ENCODE peak calls at places on chromosomes 5 and 9, in four cellular contexts. B is upper lobe of right lung, Z is GM23338, V is heart left ventricle. W is an unnamed sample.

GRCh38 chr9:133112361-133113026 is 8.5 kb downstream of the RALGDS start:
- DNase-seq in Z (no peak), V (peak; percentile 77), B (peak; percentile 90), W (no peak)

GRCh38 chr9:88084816-88085215 is 53.5 kb downstream of the SPATA31C2 start:
- DNase-seq in B (no peak), Z (no peak), V (no peak), W (no peak)

GRCh38 chr9:125513634-125514413 is 193.2 kb downstream of the MAPKAP1 start:
- DNase-seq in Z (no peak), B (peak; percentile 68), V (peak; percentile 71), W (peak; percentile 43)

GRCh38 chr9:34555002-34555348 is 32.2 kb upstream of the ENHO start:
- DNase-seq in V (no peak), B (peak; percentile 49), Z (no peak), W (peak; percentile 66)

GRCh38 chr9:89194381-89195114 is 15.9 kb upstream of the SHC3 start:
- DNase-seq in B (no peak), V (no peak), Z (no peak), W (no peak)

GRCh38 chr5:87195104-87195581 is 72.5 kb upstream of the RASA1 start:
- DNase-seq in Z (no peak), B (no peak), V (no peak), W (no peak)

GRCh38 chr5:120451445-120451844 is 12.7 kb upstream of the PRR16 start:
- DNase-seq in V (no peak), Z (no peak), B (peak; percentile 40), W (no peak)

GRCh38 chr5:82174919-82175219 is 103.3 kb downstream of the RPS23 start:
- DNase-seq in V (no peak), B (no peak), Z (no peak), W (no peak)

GRCh38 chr5:56200856-56201638 is 32.1 kb downstream of the ANKRD55 start:
- DNase-seq in Z (peak; percentile 85), B (no peak), V (peak; percentile 53), W (peak; percentile 65)

GRCh38 chr9:114349713-114350480 is 20.2 kb downstream of the ORM2 start:
- DNase-seq in B (no peak), V (no peak), Z (no peak), W (no peak)

GRCh38 chr9:116594552-116594951 is 92.6 kb upstream of the TRIM32 start:
- DNase-seq in B (no peak), Z (no peak), V (peak; percentile 55), W (no peak)

GRCh38 chr5:73007051-73007450 is 51.2 kb downstream of the FCHO2 start:
- DNase-seq in B (no peak), V (no peak), Z (no peak), W (no peak)

GRCh38 chr5:34599471-34600117 is 56.5 kb upstream of the RAI14 start:
- DNase-seq in B (no peak), Z (no peak), V (no peak), W (no peak)

GRCh38 chr5:134246771-134247329 is 21.0 kb upstream of the PPP2CA start:
- DNase-seq in Z (no peak), B (no peak), V (peak; percentile 83), W (no peak)

GRCh38 chr9:4005896-4006295 is 294.0 kb downstream of the GLIS3 start:
- DNase-seq in V (no peak), Z (no peak), B (no peak), W (no peak)

GRCh38 chr5:55758231-55758630 is 20.4 kb downstream of the DDX4 start:
- DNase-seq in V (no peak), Z (no peak), B (no peak), W (no peak)

GRCh38 chr5:147479431-147479830 is 30.4 kb downstream of the DPYSL3 start:
- DNase-seq in B (no peak), V (no peak), Z (no peak), W (no peak)

GRCh38 chr5:139574641-139575312 is 13.6 kb downstream of the UBE2D2 start:
- DNase-seq in V (no peak), B (no peak), Z (peak; percentile 71), W (no peak)

GRCh38 chr9:88973281-88974045 is 17.8 kb upstream of the S1PR3 start:
- DNase-seq in V (no peak), B (no peak), Z (peak; percentile 27), W (no peak)

GRCh38 chr5:96567188-96567587 is 95.0 kb upstream of the CAST start:
- DNase-seq in Z (no peak), V (no peak), B (no peak), W (no peak)
- H3K4me3 ChIP-seq in Z (no peak overlapping the region), V (no peak overlapping the region), B (no peak overlapping the region), W (no peak overlapping the region)

GRCh38 chr5:14213813-14214585 is 70.9 kb downstream of the TRIO start:
- DNase-seq in B (no peak), Z (no peak), V (no peak), W (no peak)

GRCh38 chr5:14211818-14212799 is 69.0 kb downstream of the TRIO start:
- DNase-seq in B (no peak), V (no peak), Z (no peak), W (no peak)

GRCh38 chr5:14212838-14213237 is 69.7 kb downstream of the TRIO start:
- DNase-seq in Z (no peak), B (no peak), V (no peak), W (no peak)

GRCh38 chr5:14210729-14211128 is 67.6 kb downstream of the TRIO start:
- DNase-seq in V (no peak), B (no peak), Z (no peak), W (no peak)

GRCh38 chr5:14213253-14213652 is 70.1 kb downstream of the TRIO start:
- DNase-seq in V (no peak), Z (no peak), B (no peak), W (no peak)
- H3K27ac ChIP-seq in V (no peak overlapping the region), Z (no peak overlapping the region), B (peak overlapping the region; percentile 11), W (no peak overlapping the region)

DNA sequence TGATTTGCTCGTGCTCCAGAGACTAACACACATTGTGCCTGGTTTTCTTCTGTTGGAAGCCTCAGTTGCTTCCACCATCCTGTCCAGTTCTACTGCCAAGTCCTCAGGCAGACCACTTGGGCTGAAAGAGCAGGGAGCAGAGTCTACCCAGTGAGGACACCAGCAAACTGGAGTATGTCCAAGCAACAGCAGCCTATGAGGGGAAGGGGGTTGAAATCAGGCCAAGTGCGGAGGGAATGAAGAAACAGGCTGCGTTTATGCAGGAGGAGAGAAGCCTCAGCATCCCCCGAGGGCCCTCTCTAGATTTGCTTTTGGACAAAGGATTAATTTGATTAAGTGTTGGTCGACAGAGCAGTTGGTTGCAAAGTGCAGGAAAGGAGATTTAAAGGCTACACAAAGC is 14.5 kb downstream of the DOCK2 start:
- DNase-seq in V (no peak), Z (no peak), B (no peak), W (no peak)
- H3K4me3 ChIP-seq in V (no peak overlapping the region), Z (no peak overlapping the region), B (no peak overlapping the region), W (no peak overlapping the region)

DNA sequence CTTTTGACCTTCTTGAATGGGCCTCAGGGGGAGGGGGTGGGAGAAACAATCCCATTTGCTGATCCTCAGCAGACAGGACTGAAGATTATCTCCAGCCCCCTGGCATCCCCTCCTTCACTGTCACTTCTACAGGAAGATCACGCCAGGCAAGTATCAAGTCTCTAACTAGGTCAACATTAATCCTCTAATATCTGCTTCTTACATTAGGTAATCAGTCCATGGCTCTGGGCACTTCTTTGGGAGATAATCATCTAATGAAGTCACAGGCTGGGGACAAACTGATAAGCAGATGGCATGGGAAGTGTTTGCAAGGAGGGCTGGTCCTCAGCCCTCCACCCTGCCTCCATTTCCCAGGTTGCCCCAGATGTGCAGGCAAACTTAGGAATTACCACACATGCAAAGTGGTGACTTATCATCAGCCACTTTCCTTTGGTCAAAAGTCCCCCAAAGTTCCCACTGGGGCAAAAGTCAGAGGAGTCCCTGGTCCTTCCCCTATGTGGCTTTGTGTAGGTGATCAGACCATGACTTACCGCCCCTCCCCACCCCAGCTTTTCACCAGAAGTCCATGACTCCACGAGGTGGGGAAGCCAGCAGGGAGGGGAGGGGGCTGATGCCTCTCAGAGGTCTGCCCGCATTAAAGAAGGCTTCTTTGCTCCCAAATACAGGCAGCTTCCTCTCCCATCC is 6.0 kb downstream of the TRAF1 start:
- DNase-seq in V (no peak), Z (no peak), B (no peak), W (no peak)
- H3K27ac ChIP-seq in V (peak overlapping the region; percentile 77), Z (no peak overlapping the region), B (peak overlapping the region; percentile 78), W (peak overlapping the region; percentile 93)

DNA sequence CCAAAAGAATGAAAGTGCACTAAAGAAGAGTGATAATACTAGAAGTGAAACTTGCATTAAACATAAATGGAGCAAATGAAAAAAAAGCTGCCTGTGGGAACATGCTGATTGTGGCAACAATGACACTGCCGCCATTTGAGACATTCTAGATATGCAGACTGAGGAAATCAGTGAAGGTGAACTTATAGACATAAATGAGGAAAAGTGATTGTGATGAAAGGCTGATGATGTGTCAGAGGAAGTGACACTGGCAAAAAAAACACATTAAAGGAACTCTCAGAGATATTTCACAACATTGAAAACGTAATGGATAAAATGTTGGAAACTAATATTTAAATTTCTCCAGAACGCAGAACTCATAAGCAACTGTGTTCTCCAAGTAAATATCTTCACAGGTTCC is 1.2 kb downstream of the ERCC8 start:
- DNase-seq in V (no peak), B (no peak), Z (no peak), W (no peak)
- H3K4me3 ChIP-seq in V (peak overlapping the region; percentile 74), B (no peak overlapping the region), Z (peak overlapping the region; percentile 93), W (peak overlapping the region; percentile 48)

DNA sequence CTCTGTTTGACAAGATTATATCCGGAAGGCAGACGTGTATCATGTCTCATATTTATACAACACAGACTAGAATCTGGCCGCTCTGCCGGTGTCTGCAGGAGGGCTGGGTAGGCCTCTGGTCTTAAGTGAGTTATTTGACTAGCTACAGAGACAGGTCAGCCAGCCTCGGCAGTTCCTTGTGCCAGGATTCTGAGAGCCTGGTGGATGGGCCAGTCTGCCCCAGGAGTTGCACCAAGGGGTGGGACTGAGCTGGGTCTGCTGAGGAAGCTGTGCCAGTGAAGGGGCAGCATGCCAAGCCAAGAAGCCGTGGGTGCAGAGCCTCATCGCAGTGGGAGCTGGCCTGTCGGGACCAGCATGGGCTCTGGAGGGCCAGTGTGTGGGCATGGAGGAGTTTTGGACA is 7.1 kb downstream of the SNX18 start:
- DNase-seq in Z (no peak), V (peak; percentile 65), B (peak; percentile 71), W (peak; percentile 74)
- H3K27ac ChIP-seq in Z (no peak overlapping the region), V (peak overlapping the region; percentile 16), B (peak overlapping the region; percentile 33), W (no peak overlapping the region)